ENCODE peak calls at places on chromosomes 11 and 22, in four cellular contexts. C is cardiac muscle cell, A is fibroblast of lung, F is pancreas. I is an unnamed sample.

GRCh38 chr11:134047586-134047999 is 21.3 kb upstream of the JAM3 start:
- DNase-seq in F (no peak), C (no peak), A (peak; percentile 82), I (no peak)

GRCh38 chr11:106231591-106231990 is 154.1 kb downstream of the AASDHPPT start:
- DNase-seq in A (peak; percentile 49), C (no peak), F (no peak), I (no peak)

GRCh38 chr11:128772814-128773213 is 78.9 kb downstream of the FLI1 start:
- DNase-seq in F (peak; percentile 63), C (no peak), A (no peak), I (no peak)

GRCh38 chr11:7281083-7281482 is 29.4 kb downstream of the SYT9 start:
- DNase-seq in A (peak; percentile 2), C (no peak), F (no peak), I (no peak)

GRCh38 chr22:35589736-35590079 is 27.4 kb downstream of the MB start:
- DNase-seq in F (no peak), A (no peak), C (no peak), I (no peak)

GRCh38 chr11:78290293-78291176 is 101.8 kb downstream of the USP35 start:
- DNase-seq in F (no peak), A (no peak), C (no peak), I (no peak)

GRCh38 chr11:16893456-16894076 is 120.6 kb downstream of the PLEKHA7 start:
- DNase-seq in C (no peak), A (no peak), F (no peak), I (no peak)

GRCh38 chr22:46432164-46433068 is 96.9 kb downstream of the TRMU start:
- DNase-seq in C (no peak), F (no peak), A (no peak), I (no peak)

GRCh38 chr11:6387811-6388599 is 2.3 kb upstream of the SMPD1 start:
- DNase-seq in A (peak; percentile 47), C (no peak), F (no peak), I (no peak)

GRCh38 chr11:22407899-22408298 is 69.7 kb downstream of the SLC17A6 start:
- DNase-seq in C (no peak), F (no peak), A (no peak), I (no peak)

GRCh38 chr11:122344281-122344680 is 228.3 kb upstream of the BLID start:
- DNase-seq in F (no peak), A (peak; percentile 99), C (no peak), I (no peak)

GRCh38 chr11:131154329-131154728 is 216.1 kb upstream of the NTM start:
- DNase-seq in C (no peak), F (no peak), A (no peak), I (no peak)

GRCh38 chr11:2883717-2884423 is 1.7 kb downstream of the CDKN1C start:
- DNase-seq in C (peak; percentile 67), F (no peak), A (no peak), I (no peak)

GRCh38 chr22:30252411-30253204 is 6.0 kb upstream of the LIF start:
- DNase-seq in C (no peak), F (no peak), A (no peak), I (no peak)

GRCh38 chr22:29715705-29716104 is 4.1 kb upstream of the CABP7 start:
- DNase-seq in A (no peak), C (no peak), F (no peak), I (no peak)

GRCh38 chr11:11977206-11977938 is 31.1 kb downstream of the DKK3 start:
- DNase-seq in F (no peak), A (peak; percentile 97), C (peak; percentile 58), I (no peak)

GRCh38 chr22:19757140-19757984 is 3.2 kb upstream of the TBX1 start:
- DNase-seq in A (no peak), F (no peak), C (no peak), I (no peak)

GRCh38 chr11:129372609-129373488 is 2.8 kb upstream of the BARX2 start:
- DNase-seq in F (no peak), A (no peak), C (peak; percentile 25), I (no peak)

GRCh38 chr11:134579709-134580634 is 167.9 kb upstream of the B3GAT1 start:
- DNase-seq in F (no peak), C (no peak), A (no peak), I (no peak)

GRCh38 chr22:27088026-27088425 is 430.6 kb downstream of the MIAT start:
- DNase-seq in A (peak; percentile 94), F (no peak), C (no peak), I (no peak)

GRCh38 chr11:15519124-15519791 is 404.5 kb downstream of the INSC start:
- DNase-seq in A (no peak), F (no peak), C (no peak), I (no peak)

GRCh38 chr22:42397332-42398246 is 34.6 kb downstream of the NFAM1 start:
- DNase-seq in C (no peak), F (no peak), A (no peak), I (no peak)

GRCh38 chr22:49392841-49393510 is 434.7 kb downstream of the BRD1 start:
- DNase-seq in C (no peak), A (no peak), F (no peak), I (no peak)
- H3K4me3 ChIP-seq in C (no peak overlapping the region), A (no peak overlapping the region), F (no peak overlapping the region), I (no peak overlapping the region)

DNA sequence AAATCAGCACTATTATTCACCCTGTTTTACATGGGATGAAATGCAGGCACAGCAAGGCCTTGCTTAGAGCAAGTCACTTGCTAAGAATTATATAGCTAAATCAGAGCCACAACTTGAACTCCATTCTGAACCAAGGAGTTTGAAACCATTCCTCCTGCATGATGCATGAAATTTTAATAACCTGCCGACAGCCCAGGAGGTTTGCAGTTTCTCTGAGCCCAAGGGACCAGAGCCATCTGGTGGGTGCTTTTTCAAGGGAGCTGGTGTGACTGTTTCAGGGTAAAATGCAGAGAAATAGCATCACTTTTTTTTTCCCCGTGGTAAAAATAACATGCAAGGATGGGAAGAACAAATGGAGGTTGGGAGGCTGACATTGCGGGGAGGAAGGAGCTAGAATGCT is 22.9 kb downstream of the NAV2 start:
- DNase-seq in A (peak; percentile 61), C (no peak), F (no peak), I (no peak)
- TF ChIP-seq CTCF in A (peak; percentile 24), C (peak; percentile 23), F (no peak), I (peak; percentile 46)

DNA sequence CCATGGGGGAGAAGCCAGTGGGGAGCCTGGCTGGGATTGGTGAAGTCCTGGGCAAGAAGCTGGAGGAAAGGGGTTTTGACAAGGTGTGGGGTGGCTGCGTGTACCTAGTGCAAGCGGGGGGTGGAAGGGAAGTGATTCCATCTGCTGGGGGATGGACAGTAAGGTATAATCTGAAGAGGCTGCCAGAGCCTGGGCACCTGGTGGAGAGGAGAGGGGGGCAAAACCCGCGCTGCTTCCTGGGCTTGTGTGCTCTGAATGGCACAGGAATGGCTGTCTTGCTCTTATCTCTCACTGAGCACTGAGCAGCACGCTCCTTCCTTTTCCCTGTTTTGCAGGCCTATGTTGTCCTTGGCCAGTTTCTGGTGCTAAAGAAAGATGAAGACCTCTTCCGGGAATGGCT is 988 bp downstream of the BANF1 start:
- DNase-seq in C (no peak), A (no peak), F (peak; percentile 20), I (no peak)
- H3K4me3 ChIP-seq in C (peak overlapping the region; percentile 55), A (peak overlapping the region; percentile 91), F (no peak overlapping the region), I (peak overlapping the region; percentile 73)

DNA sequence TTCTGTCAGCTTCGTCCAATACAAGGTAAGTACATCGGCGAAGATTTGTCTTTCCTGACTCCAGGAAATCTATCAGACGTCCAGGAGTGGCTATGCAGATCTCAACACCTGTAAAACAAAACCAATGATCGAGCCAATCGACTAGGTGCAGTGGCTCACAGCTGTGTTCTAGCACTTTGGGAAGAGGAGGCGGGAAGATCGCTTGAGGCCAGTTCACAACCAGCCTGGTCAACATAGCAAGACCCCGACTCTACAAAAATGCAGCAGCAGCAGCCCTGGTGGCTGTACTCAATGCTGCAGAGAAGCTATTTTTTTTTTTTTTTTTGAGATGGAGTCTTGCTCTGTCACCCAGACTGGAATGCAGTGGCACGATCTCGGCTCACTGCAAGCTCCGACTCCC is 11.2 kb downstream of the DDX17 start:
- DNase-seq in C (no peak), F (no peak), A (no peak), I (no peak)
- TF ChIP-seq CTCF in C (no peak), F (no peak), A (no peak), I (no peak)

GRCh38 chr11:74749965-74750296 is 1.3 kb downstream of the RNF169 start:
- DNase-seq in C (no peak), F (no peak), A (no peak), I (no peak)
- H3K4me3 ChIP-seq in C (peak overlapping the region; percentile 73), F (no peak overlapping the region), A (peak overlapping the region; percentile 96), I (peak overlapping the region; percentile 82)

GRCh38 chr11:68436985-68437926 is 23.3 kb upstream of the PPP6R3 start:
- DNase-seq in F (no peak), A (peak; percentile 76), C (no peak), I (no peak)
- TF ChIP-seq CTCF in F (no peak), A (no peak), C (peak; percentile 56), I (no peak)

I was measured in retinal pigment epithelial cell.